ENCODE peak calls at places on chromosomes 3 and 15, in nine cellular contexts. One of them, this sample, is unnamed.

GRCh38 chr3:189167027-189167766 is 4.6 kb upstream of the TPRG1 start:
- DNase-seq in psoas muscle: no peak
- DNase-seq in esophagus squamous epithelium: no peak
- DNase-seq in Peyer's patch: no peak
- DNase-seq in left ventricle myocardium inferior: no peak
- DNase-seq in right atrium auricular region: no peak
- DNase-seq in A549: peak; percentile 8
- DNase-seq in pancreas: no peak
- DNase-seq in cardiac muscle cell: no peak
- DNase-seq in this sample: peak; percentile 77

GRCh38 chr3:42024578-42025387 is 62.9 kb upstream of the ULK4 start:
- DNase-seq in psoas muscle: no peak
- DNase-seq in esophagus squamous epithelium: no peak
- DNase-seq in Peyer's patch: no peak
- DNase-seq in left ventricle myocardium inferior: no peak
- DNase-seq in right atrium auricular region: peak; percentile 57
- DNase-seq in A549: no peak
- DNase-seq in pancreas: no peak
- DNase-seq in cardiac muscle cell: no peak
- DNase-seq in this sample: no peak

GRCh38 chr15:52172869-52173268 is 18.3 kb downstream of the GNB5 start:
- DNase-seq in psoas muscle: no peak
- DNase-seq in esophagus squamous epithelium: no peak
- DNase-seq in Peyer's patch: no peak
- DNase-seq in left ventricle myocardium inferior: no peak
- DNase-seq in right atrium auricular region: no peak
- DNase-seq in A549: no peak
- DNase-seq in pancreas: no peak
- DNase-seq in cardiac muscle cell: no peak
- DNase-seq in this sample: no peak

GRCh38 chr15:88542342-88542733 is 4.1 kb downstream of the DET1 start:
- DNase-seq in psoas muscle: no peak
- DNase-seq in esophagus squamous epithelium: no peak
- DNase-seq in Peyer's patch: no peak
- DNase-seq in left ventricle myocardium inferior: no peak
- DNase-seq in right atrium auricular region: no peak
- DNase-seq in A549: no peak
- DNase-seq in pancreas: no peak
- DNase-seq in cardiac muscle cell: peak; percentile 72
- DNase-seq in this sample: no peak

GRCh38 chr15:48433226-48433886 is 102.1 kb downstream of the DUT start:
- DNase-seq in psoas muscle: no peak
- DNase-seq in esophagus squamous epithelium: no peak
- DNase-seq in Peyer's patch: no peak
- DNase-seq in left ventricle myocardium inferior: no peak
- DNase-seq in right atrium auricular region: no peak
- DNase-seq in A549: no peak
- DNase-seq in pancreas: no peak
- DNase-seq in cardiac muscle cell: no peak
- DNase-seq in this sample: no peak

GRCh38 chr3:46110701-46111493 is 83.6 kb upstream of the XCR1 start:
- DNase-seq in psoas muscle: no peak
- DNase-seq in esophagus squamous epithelium: no peak
- DNase-seq in Peyer's patch: no peak
- DNase-seq in left ventricle myocardium inferior: no peak
- DNase-seq in right atrium auricular region: peak; percentile 80
- DNase-seq in A549: no peak
- DNase-seq in pancreas: no peak
- DNase-seq in cardiac muscle cell: no peak
- DNase-seq in this sample: no peak

GRCh38 chr3:53221345-53221744 is 34.5 kb downstream of the TKT start:
- DNase-seq in psoas muscle: no peak
- DNase-seq in esophagus squamous epithelium: no peak
- DNase-seq in Peyer's patch: no peak
- DNase-seq in left ventricle myocardium inferior: no peak
- DNase-seq in right atrium auricular region: no peak
- DNase-seq in A549: no peak
- DNase-seq in pancreas: no peak
- DNase-seq in cardiac muscle cell: no peak
- DNase-seq in this sample: peak; percentile 3

GRCh38 chr3:33372218-33373081 is 67.8 kb downstream of the UBP1 start:
- DNase-seq in psoas muscle: no peak
- DNase-seq in esophagus squamous epithelium: no peak
- DNase-seq in Peyer's patch: no peak
- DNase-seq in left ventricle myocardium inferior: no peak
- DNase-seq in right atrium auricular region: no peak
- DNase-seq in A549: peak; percentile 29
- DNase-seq in pancreas: no peak
- DNase-seq in cardiac muscle cell: peak; percentile 59
- DNase-seq in this sample: no peak

GRCh38 chr3:107271787-107272387 is 105.4 kb upstream of the CCDC54 start:
- DNase-seq in psoas muscle: no peak
- DNase-seq in esophagus squamous epithelium: no peak
- DNase-seq in Peyer's patch: no peak
- DNase-seq in left ventricle myocardium inferior: no peak
- DNase-seq in right atrium auricular region: no peak
- DNase-seq in A549: peak; percentile 21
- DNase-seq in pancreas: no peak
- DNase-seq in cardiac muscle cell: peak; percentile 26
- DNase-seq in this sample: no peak

GRCh38 chr3:124770341-124771082 is 40.3 kb downstream of the UMPS start:
- DNase-seq in psoas muscle: peak; percentile 49
- DNase-seq in esophagus squamous epithelium: no peak
- DNase-seq in Peyer's patch: no peak
- DNase-seq in left ventricle myocardium inferior: peak; percentile 77
- DNase-seq in right atrium auricular region: no peak
- DNase-seq in A549: no peak
- DNase-seq in pancreas: no peak
- DNase-seq in cardiac muscle cell: peak; percentile 91
- DNase-seq in this sample: no peak

GRCh38 chr3:109478614-109479013 is 141.3 kb upstream of the DPPA4 start:
- DNase-seq in psoas muscle: no peak
- DNase-seq in esophagus squamous epithelium: no peak
- DNase-seq in Peyer's patch: no peak
- DNase-seq in left ventricle myocardium inferior: no peak
- DNase-seq in right atrium auricular region: no peak
- DNase-seq in A549: no peak
- DNase-seq in pancreas: no peak
- DNase-seq in cardiac muscle cell: no peak
- DNase-seq in this sample: no peak

GRCh38 chr15:33934396-33934795 is 33.9 kb upstream of the CHRM5 start:
- DNase-seq in psoas muscle: no peak
- DNase-seq in esophagus squamous epithelium: no peak
- DNase-seq in Peyer's patch: no peak
- DNase-seq in left ventricle myocardium inferior: no peak
- DNase-seq in right atrium auricular region: no peak
- DNase-seq in A549: no peak
- DNase-seq in pancreas: no peak
- DNase-seq in cardiac muscle cell: no peak
- DNase-seq in this sample: no peak

GRCh38 chr3:48279926-48280325 is 39.0 kb downstream of the ZNF589 start:
- DNase-seq in psoas muscle: no peak
- DNase-seq in esophagus squamous epithelium: no peak
- DNase-seq in Peyer's patch: no peak
- DNase-seq in left ventricle myocardium inferior: no peak
- DNase-seq in right atrium auricular region: no peak
- DNase-seq in A549: no peak
- DNase-seq in pancreas: no peak
- DNase-seq in cardiac muscle cell: no peak
- DNase-seq in this sample: no peak

GRCh38 chr3:41095702-41096101 is 103.6 kb upstream of the CTNNB1 start:
- DNase-seq in psoas muscle: no peak
- DNase-seq in esophagus squamous epithelium: no peak
- DNase-seq in Peyer's patch: no peak
- DNase-seq in left ventricle myocardium inferior: no peak
- DNase-seq in right atrium auricular region: no peak
- DNase-seq in A549: no peak
- DNase-seq in pancreas: no peak
- DNase-seq in cardiac muscle cell: no peak
- DNase-seq in this sample: no peak

GRCh38 chr3:143851331-143852017 is 3.2 kb upstream of the SLC9A9 start:
- DNase-seq in psoas muscle: no peak
- DNase-seq in esophagus squamous epithelium: no peak
- DNase-seq in Peyer's patch: no peak
- DNase-seq in left ventricle myocardium inferior: no peak
- DNase-seq in right atrium auricular region: no peak
- DNase-seq in A549: no peak
- DNase-seq in pancreas: no peak
- DNase-seq in cardiac muscle cell: no peak
- DNase-seq in this sample: no peak

GRCh38 chr3:187739125-187739560 is 6.1 kb downstream of the BCL6 start:
- DNase-seq in psoas muscle: peak; percentile 60
- DNase-seq in esophagus squamous epithelium: no peak
- DNase-seq in Peyer's patch: peak; percentile 35
- DNase-seq in left ventricle myocardium inferior: peak; percentile 53
- DNase-seq in right atrium auricular region: no peak
- DNase-seq in A549: no peak
- DNase-seq in pancreas: peak; percentile 77
- DNase-seq in cardiac muscle cell: no peak
- DNase-seq in this sample: no peak

GRCh38 chr15:85562824-85563223 is 182.4 kb downstream of the AKAP13 start:
- DNase-seq in psoas muscle: no peak
- DNase-seq in esophagus squamous epithelium: no peak
- DNase-seq in Peyer's patch: no peak
- DNase-seq in left ventricle myocardium inferior: no peak
- DNase-seq in right atrium auricular region: no peak
- DNase-seq in A549: no peak
- DNase-seq in pancreas: no peak
- DNase-seq in cardiac muscle cell: no peak
- DNase-seq in this sample: no peak

GRCh38 chr3:150114873-150115570 is 144.3 kb upstream of the PFN2 start:
- DNase-seq in psoas muscle: no peak
- DNase-seq in esophagus squamous epithelium: no peak
- DNase-seq in Peyer's patch: no peak
- DNase-seq in left ventricle myocardium inferior: no peak
- DNase-seq in right atrium auricular region: no peak
- DNase-seq in A549: no peak
- DNase-seq in pancreas: no peak
- DNase-seq in cardiac muscle cell: no peak
- DNase-seq in this sample: no peak

GRCh38 chr3:139762307-139762706 is 84.5 kb upstream of the NMNAT3 start:
- DNase-seq in psoas muscle: no peak
- DNase-seq in esophagus squamous epithelium: no peak
- DNase-seq in Peyer's patch: no peak
- DNase-seq in left ventricle myocardium inferior: no peak
- DNase-seq in right atrium auricular region: no peak
- DNase-seq in A549: no peak
- DNase-seq in pancreas: no peak
- DNase-seq in cardiac muscle cell: peak; percentile 22
- DNase-seq in this sample: no peak

GRCh38 chr15:33234019-33234418 is 39.5 kb upstream of the FMN1 start:
- DNase-seq in psoas muscle: no peak
- DNase-seq in esophagus squamous epithelium: no peak
- DNase-seq in Peyer's patch: no peak
- DNase-seq in left ventricle myocardium inferior: no peak
- DNase-seq in right atrium auricular region: no peak
- DNase-seq in A549: peak; percentile 55
- DNase-seq in pancreas: no peak
- DNase-seq in cardiac muscle cell: peak; percentile 39
- DNase-seq in this sample: no peak

GRCh38 chr3:173553635-173554280 is 156.2 kb downstream of the NLGN1 start:
- DNase-seq in psoas muscle: no peak
- DNase-seq in esophagus squamous epithelium: no peak
- DNase-seq in Peyer's patch: no peak
- DNase-seq in left ventricle myocardium inferior: no peak
- DNase-seq in right atrium auricular region: no peak
- DNase-seq in A549: peak; percentile 2
- DNase-seq in pancreas: no peak
- DNase-seq in cardiac muscle cell: peak; percentile 62
- DNase-seq in this sample: no peak

GRCh38 chr15:25055356-25056068 is 100.7 kb downstream of the SNRPN start:
- DNase-seq in psoas muscle: no peak
- DNase-seq in esophagus squamous epithelium: no peak
- DNase-seq in Peyer's patch: no peak
- DNase-seq in left ventricle myocardium inferior: no peak
- DNase-seq in right atrium auricular region: peak; percentile 40
- DNase-seq in A549: no peak
- DNase-seq in pancreas: no peak
- DNase-seq in cardiac muscle cell: no peak
- DNase-seq in this sample: no peak

GRCh38 chr15:65789105-65789504 is 3.0 kb downstream of the DENND4A start:
- DNase-seq in psoas muscle: no peak
- DNase-seq in esophagus squamous epithelium: no peak
- DNase-seq in Peyer's patch: no peak
- DNase-seq in left ventricle myocardium inferior: no peak
- DNase-seq in right atrium auricular region: no peak
- DNase-seq in A549: no peak
- DNase-seq in pancreas: no peak
- DNase-seq in cardiac muscle cell: no peak
- DNase-seq in this sample: no peak
- H3K4me3 ChIP-seq in psoas muscle: no peak overlapping the region
- H3K4me3 ChIP-seq in esophagus squamous epithelium: no peak overlapping the region
- H3K4me3 ChIP-seq in Peyer's patch: no peak overlapping the region
- H3K4me3 ChIP-seq in left ventricle myocardium inferior: no peak overlapping the region
- H3K4me3 ChIP-seq in right atrium auricular region: no peak overlapping the region
- H3K4me3 ChIP-seq in A549: no peak overlapping the region
- H3K4me3 ChIP-seq in pancreas: no peak overlapping the region
- H3K4me3 ChIP-seq in cardiac muscle cell: no peak overlapping the region
- H3K4me3 ChIP-seq in this sample: no peak overlapping the region

DNA sequence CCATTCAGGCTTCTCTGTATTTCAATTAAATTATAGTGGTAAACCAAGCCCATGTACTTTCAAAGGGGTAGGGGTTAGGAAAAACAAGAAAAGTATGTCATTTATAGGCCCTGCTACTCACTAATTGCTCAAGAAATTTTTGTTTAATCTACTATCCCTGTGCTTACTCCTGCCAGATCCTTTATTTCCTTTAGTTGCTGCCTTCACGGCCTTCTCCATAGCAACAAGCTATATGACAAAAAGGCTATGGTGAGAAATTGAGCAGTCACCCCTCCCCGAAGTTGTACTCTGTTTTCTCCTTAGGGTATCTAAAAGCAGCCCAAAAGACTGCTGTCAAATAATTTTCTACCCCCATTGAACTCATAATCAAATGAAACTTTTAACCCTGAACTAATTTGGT is 139.3 kb downstream of the RBPMS2 start:
- DNase-seq in psoas muscle: no peak
- DNase-seq in esophagus squamous epithelium: no peak
- DNase-seq in Peyer's patch: no peak
- DNase-seq in left ventricle myocardium inferior: no peak
- DNase-seq in right atrium auricular region: no peak
- DNase-seq in A549: no peak
- DNase-seq in pancreas: no peak
- DNase-seq in cardiac muscle cell: no peak
- DNase-seq in this sample: no peak
- H3K4me1 ChIP-seq in psoas muscle: peaks cover 22% of the 10 kb centered on the region
- H3K4me1 ChIP-seq in esophagus squamous epithelium: peaks cover 67% of the 10 kb centered on the region
- H3K4me1 ChIP-seq in Peyer's patch: peaks cover 16% of the 10 kb centered on the region
- H3K4me1 ChIP-seq in left ventricle myocardium inferior: peaks cover 53% of the 10 kb centered on the region
- H3K4me1 ChIP-seq in right atrium auricular region: peaks cover 53% of the 10 kb centered on the region
- H3K4me1 ChIP-seq in A549: peaks cover 40% of the 10 kb centered on the region
- H3K4me1 ChIP-seq in pancreas: peaks cover 35% of the 10 kb centered on the region
- H3K4me1 ChIP-seq in cardiac muscle cell: peaks cover 34% of the 10 kb centered on the region
- H3K4me1 ChIP-seq in this sample: peaks cover 63% of the 10 kb centered on the region

GRCh38 chr15:67083135-67083766 is 17.8 kb downstream of the SMAD3 start:
- DNase-seq in psoas muscle: no peak
- DNase-seq in esophagus squamous epithelium: no peak
- DNase-seq in Peyer's patch: peak; percentile 68
- DNase-seq in left ventricle myocardium inferior: no peak
- DNase-seq in right atrium auricular region: no peak
- DNase-seq in A549: no peak
- DNase-seq in pancreas: no peak
- DNase-seq in cardiac muscle cell: no peak
- DNase-seq in this sample: no peak
- TF ChIP-seq CTCF in psoas muscle: no peak
- TF ChIP-seq CTCF in esophagus squamous epithelium: no peak
- TF ChIP-seq CTCF in Peyer's patch: no peak
- TF ChIP-seq CTCF in left ventricle myocardium inferior: no peak
- TF ChIP-seq CTCF in right atrium auricular region: no peak
- TF ChIP-seq CTCF in A549: no peak
- TF ChIP-seq CTCF in pancreas: no peak
- TF ChIP-seq CTCF in cardiac muscle cell: no peak
- TF ChIP-seq CTCF in this sample: no peak

GRCh38 chr3:185283374-185283935 is 29.6 kb upstream of the EHHADH start:
- DNase-seq in psoas muscle: no peak
- DNase-seq in esophagus squamous epithelium: no peak
- DNase-seq in Peyer's patch: no peak
- DNase-seq in left ventricle myocardium inferior: no peak
- DNase-seq in right atrium auricular region: no peak
- DNase-seq in A549: peak; percentile 24
- DNase-seq in pancreas: no peak
- DNase-seq in cardiac muscle cell: no peak
- DNase-seq in this sample: no peak
- H3K4me3 ChIP-seq in psoas muscle: peak overlapping the region; percentile 87
- H3K4me3 ChIP-seq in esophagus squamous epithelium: peak overlapping the region; percentile 61
- H3K4me3 ChIP-seq in Peyer's patch: peak overlapping the region; percentile 69
- H3K4me3 ChIP-seq in left ventricle myocardium inferior: peak overlapping the region; percentile 78
- H3K4me3 ChIP-seq in right atrium auricular region: peak overlapping the region; percentile 67
- H3K4me3 ChIP-seq in A549: peak overlapping the region; percentile 59
- H3K4me3 ChIP-seq in pancreas: peak overlapping the region; percentile 51
- H3K4me3 ChIP-seq in cardiac muscle cell: peak overlapping the region; percentile 59
- H3K4me3 ChIP-seq in this sample: peak overlapping the region; percentile 67

This sample was measured in lower lobe of right lung.